ENCODE peak calls at places on chromosomes 13 and 19, in four cellular contexts. One of them, this sample, is unnamed.

GRCh38 chr13:25292301-25292700 is 5.0 kb upstream of the MTMR6 start:
- DNase-seq in HepG2: no peak
- DNase-seq in GM12891: no peak
- DNase-seq in GM12878: no peak
- DNase-seq in this sample: no peak

GRCh38 chr19:33400856-33401682 is 27.6 kb downstream of the CEBPG start:
- DNase-seq in HepG2: peak
- DNase-seq in GM12891: peak
- DNase-seq in GM12878: no peak
- DNase-seq in this sample: no peak

GRCh38 chr13:107867701-107868661 is 347.4 kb downstream of the LIG4 start:
- DNase-seq in HepG2: no peak
- DNase-seq in GM12891: no peak
- DNase-seq in GM12878: no peak
- DNase-seq in this sample: no peak

GRCh38 chr13:101303512-101303911 is 112.8 kb downstream of the NALCN start:
- DNase-seq in HepG2: no peak
- DNase-seq in GM12891: no peak
- DNase-seq in GM12878: no peak
- DNase-seq in this sample: no peak

GRCh38 chr13:110817143-110817542 is 97.7 kb downstream of the ANKRD10 start:
- DNase-seq in HepG2: no peak
- DNase-seq in GM12891: no peak
- DNase-seq in GM12878: no peak
- DNase-seq in this sample: no peak

GRCh38 chr13:47908200-47908902 is 92.7 kb downstream of the SUCLA2 start:
- DNase-seq in HepG2: peak
- DNase-seq in GM12891: no peak
- DNase-seq in GM12878: no peak
- DNase-seq in this sample: no peak

GRCh38 chr19:13284929-13285928 is 135.0 kb downstream of the IER2 start:
- DNase-seq in HepG2: no peak
- DNase-seq in GM12891: no peak
- DNase-seq in GM12878: no peak
- DNase-seq in this sample: no peak

GRCh38 chr13:66210677-66211076 is 1019.5 kb downstream of the PCDH9 start:
- DNase-seq in HepG2: no peak
- DNase-seq in GM12891: no peak
- DNase-seq in GM12878: no peak
- DNase-seq in this sample: no peak

GRCh38 chr19:43618921-43619261 is 538 bp downstream of the ZNF428 start:
- DNase-seq in HepG2: peak
- DNase-seq in GM12891: peak
- DNase-seq in GM12878: peak
- DNase-seq in this sample: peak
- TF ChIP-seq POLR2AphosphoS5 in HepG2: peak
- TF ChIP-seq POLR2AphosphoS5 in GM12891: no peak
- TF ChIP-seq POLR2AphosphoS5 in GM12878: no peak
- TF ChIP-seq POLR2AphosphoS5 in this sample: no peak

DNA sequence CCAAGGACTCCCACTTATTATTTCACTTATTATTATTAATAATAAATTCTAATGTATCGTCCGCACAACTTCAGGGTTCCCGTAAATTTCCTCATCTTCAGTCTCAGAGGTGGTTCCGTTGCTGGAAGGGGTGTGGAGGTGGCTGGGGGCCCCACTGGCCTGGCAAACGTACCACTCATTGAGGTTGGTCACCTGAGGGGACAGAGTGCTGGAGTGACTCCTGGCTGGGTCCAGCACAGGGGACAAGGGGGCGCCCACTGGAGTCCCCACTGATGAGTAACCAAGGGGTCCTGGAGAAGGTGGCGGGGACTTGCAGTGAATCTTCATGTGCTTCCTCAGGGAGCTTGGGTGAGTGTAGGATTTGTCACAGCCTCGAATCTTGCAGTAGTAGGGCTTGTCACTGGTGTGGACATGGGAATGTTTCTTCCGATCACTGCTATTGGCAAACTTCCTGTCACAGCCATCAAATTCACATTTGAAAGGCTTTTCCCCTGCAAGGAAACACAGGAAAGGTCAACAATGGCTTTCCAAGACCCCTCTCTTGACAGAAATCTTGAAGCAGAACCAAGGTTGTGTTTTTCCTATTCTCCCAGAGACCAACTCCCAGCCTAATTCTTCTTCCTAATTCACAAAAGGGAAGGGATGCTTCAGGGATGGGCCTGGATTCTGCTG is 6.1 kb downstream of the ZIC5 start:
- DNase-seq in HepG2: no peak
- DNase-seq in GM12891: no peak
- DNase-seq in GM12878: no peak
- DNase-seq in this sample: no peak
- TF ChIP-seq TAF1 in HepG2: no peak
- TF ChIP-seq TAF1 in GM12891: no peak
- TF ChIP-seq TAF1 in GM12878: no peak
- TF ChIP-seq TAF1 in this sample: no peak

GRCh38 chr19:8412783-8413592 is at the start of gene MARCHF2:
- DNase-seq in HepG2: peak
- DNase-seq in GM12891: peak
- DNase-seq in GM12878: peak
- DNase-seq in this sample: peak
- TF ChIP-seq POLR2A in HepG2: peak
- TF ChIP-seq POLR2A in GM12891: no peak
- TF ChIP-seq POLR2A in GM12878: peak
- TF ChIP-seq POLR2A in this sample: peak

GRCh38 chr13:98537306-98537705 is 39.6 kb downstream of the STK24 start:
- DNase-seq in HepG2: no peak
- DNase-seq in GM12891: no peak
- DNase-seq in GM12878: no peak
- DNase-seq in this sample: no peak
- TF ChIP-seq POLR2AphosphoS5 in HepG2: no peak
- TF ChIP-seq POLR2AphosphoS5 in GM12891: no peak
- TF ChIP-seq POLR2AphosphoS5 in GM12878: no peak
- TF ChIP-seq POLR2AphosphoS5 in this sample: no peak